ENCODE peak calls at places on chromosomes 12 and 14, in seven cellular contexts. F is pancreas, N is T-helper 1 cell, X is cardiac muscle cell, U is HuH-7.5, M is MCF 10A, K is NCI-H1105. D is an unnamed sample.
A peak's percentile ranks its signal among the peaks of the same experiment; 100 is the strongest.

GRCh38 chr14:24132061-24132685 is 1.7 kb downstream of the FITM1 start:
- DNase-seq in F (peak; percentile 82), N (no peak), X (no peak), U (no peak), M (peak; percentile 66), K (peak; percentile 55), D (no peak)

GRCh38 chr14:77039285-77040058 is 11.0 kb upstream of the IRF2BPL start:
- DNase-seq in F (no peak), N (no peak), X (peak; percentile 64), U (no peak), M (no peak), K (peak; percentile 51), D (no peak)

GRCh38 chr12:57753938-57754337 is 965 bp upstream of the MARCHF9 start:
- DNase-seq in F (no peak), N (no peak), X (no peak), U (no peak), M (no peak), K (no peak), D (no peak)

GRCh38 chr12:12365931-12366431 is 9.1 kb downstream of the BORCS5 start:
- DNase-seq in F (no peak), N (no peak), X (peak; percentile 35), U (no peak), M (no peak), K (no peak), D (no peak)

GRCh38 chr14:63435838-63436237 is 107.3 kb downstream of the PPP2R5E start:
- DNase-seq in F (peak; percentile 60), N (no peak), X (peak; percentile 60), U (no peak), M (peak; percentile 53), K (no peak), D (no peak)

GRCh38 chr14:95886366-95886765 is 9.7 kb downstream of the TUNAR start:
- DNase-seq in F (no peak), N (no peak), X (no peak), U (no peak), M (no peak), K (peak; percentile 17), D (no peak)

GRCh38 chr14:66884149-66884548 is 305.1 kb upstream of the GARIN2 start:
- DNase-seq in F (no peak), N (no peak), X (no peak), U (no peak), M (no peak), K (no peak), D (no peak)

GRCh38 chr14:77109656-77110055 is 11.6 kb downstream of the CIPC start:
- DNase-seq in F (no peak), N (no peak), X (no peak), U (no peak), M (no peak), K (no peak), D (no peak)

GRCh38 chr12:83122623-83122934 is 435.9 kb downstream of the TMTC2 start:
- DNase-seq in F (no peak), N (no peak), X (no peak), U (no peak), M (no peak), K (no peak), D (no peak)

GRCh38 chr14:28831126-28831525 is 64.5 kb downstream of the FOXG1 start:
- DNase-seq in F (no peak), N (no peak), X (no peak), U (no peak), M (no peak), K (no peak), D (no peak)

GRCh38 chr12:47021298-47021697 is 58.1 kb upstream of the PCED1B start:
- DNase-seq in F (no peak), N (no peak), X (peak; percentile 85), U (no peak), M (peak; percentile 86), K (peak; percentile 46), D (peak; percentile 43)

GRCh38 chr12:63382930-63383329 is 231.9 kb upstream of the AVPR1A start:
- DNase-seq in F (no peak), N (no peak), X (no peak), U (no peak), M (no peak), K (no peak), D (no peak)

GRCh38 chr12:11741434-11742092 is 92.1 kb downstream of the ETV6 start:
- DNase-seq in F (no peak), N (no peak), X (no peak), U (no peak), M (peak; percentile 21), K (no peak), D (no peak)

GRCh38 chr12:113114447-113115178 is 20.9 kb downstream of the RASAL1 start:
- DNase-seq in F (no peak), N (no peak), X (no peak), U (no peak), M (no peak), K (no peak), D (no peak)

GRCh38 chr12:108629156-108629555 is 4.5 kb downstream of the SELPLG start:
- DNase-seq in F (peak; percentile 45), N (no peak), X (no peak), U (no peak), M (no peak), K (no peak), D (no peak)

GRCh38 chr12:26274441-26275312 is 79.3 kb downstream of the SSPN start:
- DNase-seq in F (peak; percentile 71), N (no peak), X (peak; percentile 99), U (peak; percentile 48), M (peak; percentile 99), K (no peak), D (peak; percentile 7)

GRCh38 chr12:90126125-90126524 is 417.5 kb upstream of the ATP2B1 start:
- DNase-seq in F (no peak), N (no peak), X (no peak), U (no peak), M (no peak), K (no peak), D (no peak)

GRCh38 chr12:661720-662486 is 1.3 kb downstream of the NINJ2 start:
- DNase-seq in F (no peak), N (no peak), X (no peak), U (no peak), M (no peak), K (no peak), D (no peak)

D was measured in DMS 273 treated with DMSO at 0.1 percent for 48 hours.